ENCODE peak calls at places on chromosomes 1 and 21, in five cellular contexts. L, C, T, W and N are unnamed samples.

GRCh38 chr1:11558286-11558685 is 79.3 kb downstream of the DISP3 start:
- DNase-seq in L (no peak), C (no peak), T (no peak), W (no peak), N (no peak)

GRCh38 chr1:64111787-64112186 is 91.6 kb upstream of the UBE2U start:
- DNase-seq in L (no peak), C (no peak), T (no peak), W (no peak), N (no peak)

GRCh38 chr1:79006564-79006963 is at the start of gene ADGRL4:
- DNase-seq in L (no peak), C (no peak), T (no peak), W (no peak), N (no peak)

GRCh38 chr1:151540982-151541377 is 871 bp downstream of the TUFT1 start:
- DNase-seq in L (peak; percentile 26), C (no peak), T (no peak), W (no peak), N (no peak)

GRCh38 chr1:203290261-203291089 is 14.8 kb upstream of the BTG2 start:
- DNase-seq in L (peak; percentile 96), C (peak; percentile 98), T (peak; percentile 86), W (no peak), N (peak; percentile 93)

GRCh38 chr1:91803847-91804545 is 82.0 kb downstream of the TGFBR3 start:
- DNase-seq in L (no peak), C (peak; percentile 81), T (no peak), W (no peak), N (no peak)

GRCh38 chr1:161913482-161914140 is 110.1 kb downstream of the OLFML2B start:
- DNase-seq in L (no peak), C (no peak), T (no peak), W (no peak), N (no peak)

GRCh38 chr1:80417651-80418050 is 1383.1 kb upstream of the ADGRL2 start:
- DNase-seq in L (no peak), C (no peak), T (no peak), W (no peak), N (no peak)

GRCh38 chr1:201831371-201831770 is 2.4 kb downstream of the IPO9 start:
- DNase-seq in L (no peak), C (no peak), T (no peak), W (no peak), N (no peak)

GRCh38 chr1:6603851-6604558 is 1.3 kb upstream of the KLHL21 start:
- DNase-seq in L (no peak), C (peak; percentile 70), T (no peak), W (no peak), N (no peak)

GRCh38 chr21:44544566-44544965 is 4.6 kb upstream of the KRTAP10-1 start:
- DNase-seq in L (no peak), C (peak; percentile 32), T (no peak), W (no peak), N (no peak)

GRCh38 chr1:160819186-160819585 is 23.2 kb downstream of the LY9 start:
- DNase-seq in L (no peak), C (no peak), T (no peak), W (no peak), N (no peak)

GRCh38 chr1:2170211-2170610 is 24.4 kb downstream of the FAAP20 start:
- DNase-seq in L (no peak), C (no peak), T (no peak), W (no peak), N (no peak)

GRCh38 chr1:29379438-29380073 is 143.2 kb downstream of the PTPRU start:
- DNase-seq in L (peak; percentile 55), C (no peak), T (no peak), W (peak; percentile 72), N (no peak)

GRCh38 chr1:74767490-74767889 is 34.5 kb downstream of the TYW3 start:
- DNase-seq in L (no peak), C (no peak), T (no peak), W (peak; percentile 44), N (no peak)

GRCh38 chr1:10812387-10812915 is 16.0 kb upstream of the CASZ1 start:
- DNase-seq in L (no peak), C (no peak), T (no peak), W (no peak), N (no peak)

GRCh38 chr1:12204140-12204539 is 25.7 kb upstream of the VPS13D start:
- DNase-seq in L (no peak), C (peak; percentile 70), T (no peak), W (no peak), N (no peak)

GRCh38 chr1:89523597-89524368 is 846 bp upstream of the LRRC8B start:
- DNase-seq in L (peak; percentile 79), C (no peak), T (no peak), W (peak; percentile 40), N (peak; percentile 70)

GRCh38 chr1:168834225-168834872 is 105.3 kb upstream of the DPT start:
- DNase-seq in L (no peak), C (no peak), T (no peak), W (no peak), N (no peak)

GRCh38 chr21:42027804-42028753 is 17.9 kb upstream of the ZBTB21 start:
- DNase-seq in L (no peak), C (no peak), T (no peak), W (no peak), N (no peak)

GRCh38 chr1:43286115-43286514 is 734 bp upstream of the C1orf210 start:
- DNase-seq in L (no peak), C (no peak), T (no peak), W (no peak), N (no peak)

GRCh38 chr1:212651521-212651920 is 43.0 kb downstream of the ATF3 start:
- DNase-seq in L (no peak), C (no peak), T (no peak), W (no peak), N (no peak)

GRCh38 chr1:185733818-185734709 is at the start of gene HMCN1:
- DNase-seq in L (peak; percentile 75), C (no peak), T (no peak), W (peak; percentile 41), N (peak; percentile 14)

GRCh38 chr1:19640363-19641316 is 3.5 kb upstream of the NBL1 start:
- DNase-seq in L (peak; percentile 37), C (no peak), T (no peak), W (peak; percentile 6), N (no peak)